ENCODE peak calls at places on chromosomes 7 and 10, in six cellular contexts. L, A, C, R, I and E are unnamed samples.

GRCh38 chr7:54743580-54743979 is 15.4 kb downstream of the SEC61G start:
- DNase-seq in L (no peak), A (peak), C (no peak), R (no peak), I (no peak), E (no peak)

GRCh38 chr10:77699080-77699645 is 61.6 kb upstream of the KCNMA1 start:
- DNase-seq in L (no peak), A (no peak), C (no peak), R (no peak), I (no peak), E (no peak)

GRCh38 chr7:155258233-155258575 is 39.5 kb upstream of the INSIG1 start:
- DNase-seq in L (peak), A (peak), C (peak), R (no peak), I (no peak), E (peak)

GRCh38 chr7:112571852-112572607 is 91.2 kb downstream of the LSMEM1 start:
- DNase-seq in L (no peak), A (no peak), C (no peak), R (no peak), I (no peak), E (no peak)

GRCh38 chr7:149771696-149772235 is 1.6 kb downstream of the ZNF467 start:
- DNase-seq in L (peak), A (peak), C (peak), R (peak), I (peak), E (peak)

GRCh38 chr10:93481931-93482834 is at the start of gene MYOF:
- DNase-seq in L (peak), A (peak), C (peak), R (peak), I (peak), E (peak)

GRCh38 chr10:27188259-27188658 is 33.1 kb downstream of the MASTL start:
- DNase-seq in L (peak), A (no peak), C (no peak), R (no peak), I (no peak), E (no peak)

GRCh38 chr7:99707096-99707495 is 27.3 kb upstream of the CYP3A5 start:
- DNase-seq in L (no peak), A (peak), C (no peak), R (no peak), I (no peak), E (peak)

GRCh38 chr10:61487506-61487905 is 34.3 kb upstream of the TMEM26 start:
- DNase-seq in L (no peak), A (peak), C (no peak), R (no peak), I (no peak), E (no peak)

GRCh38 chr7:120014920-120015465 is 258.0 kb upstream of the KCND2 start:
- DNase-seq in L (peak), A (no peak), C (no peak), R (no peak), I (no peak), E (no peak)

GRCh38 chr7:66869660-66870450 is 51.2 kb upstream of the TMEM248 start:
- DNase-seq in L (no peak), A (no peak), C (no peak), R (no peak), I (no peak), E (no peak)

GRCh38 chr10:105063796-105064195 is 422.7 kb downstream of the SORCS3 start:
- DNase-seq in L (peak), A (no peak), C (no peak), R (no peak), I (no peak), E (no peak)

GRCh38 chr10:60801538-60801937 is 23.3 kb downstream of the CDK1 start:
- DNase-seq in L (no peak), A (peak), C (no peak), R (peak), I (no peak), E (no peak)

GRCh38 chr7:151694828-151695580 is 175.3 kb upstream of the RHEB start:
- DNase-seq in L (peak), A (no peak), C (no peak), R (peak), I (peak), E (no peak)

GRCh38 chr10:69232736-69233135 is 12.6 kb downstream of the HKDC1 start:
- DNase-seq in L (no peak), A (no peak), C (no peak), R (no peak), I (no peak), E (no peak)

GRCh38 chr10:129837909-129838582 is 126.0 kb downstream of the EBF3 start:
- DNase-seq in L (no peak), A (no peak), C (no peak), R (no peak), I (no peak), E (no peak)

GRCh38 chr10:79248341-79248931 is 98.8 kb upstream of the PPIF start:
- DNase-seq in L (no peak), A (no peak), C (no peak), R (no peak), I (peak), E (peak)

GRCh38 chr10:100995171-100995570 is 4.4 kb upstream of the LZTS2 start:
- DNase-seq in L (no peak), A (no peak), C (no peak), R (no peak), I (no peak), E (no peak)